ENCODE peak calls at places on chromosomes 7 and 10, in eight cellular contexts. Q, C, S, R, J, W, M and Y are unnamed samples.

GRCh38 chr10:80493482-80494021 is 39.4 kb downstream of the TSPAN14 start:
- DNase-seq in R (no peak), W (peak; percentile 90), C (no peak), J (no peak), Q (no peak), S (no peak), M (no peak), Y (peak; percentile 92)

GRCh38 chr10:6173203-6173602 is 29.5 kb upstream of the PFKFB3 start:
- DNase-seq in M (no peak), S (peak; percentile 28), R (no peak), C (no peak), J (no peak), W (no peak), Q (no peak), Y (peak; percentile 70)

GRCh38 chr7:95859434-95859833 is 87.1 kb downstream of the DYNC1I1 start:
- DNase-seq in W (peak; percentile 42), C (no peak), Q (no peak), R (no peak), M (no peak), S (no peak), J (peak; percentile 11), Y (no peak)

GRCh38 chr10:97849491-97850402 is at the start of gene GOLGA7B:
- DNase-seq in Q (peak; percentile 44), R (no peak), J (peak; percentile 5), S (peak; percentile 43), M (no peak), C (no peak), W (no peak), Y (peak; percentile 74)

GRCh38 chr7:113197274-113197673 is 78.9 kb upstream of the SMIM30 start:
- DNase-seq in W (peak; percentile 61), R (no peak), J (no peak), Q (no peak), C (no peak), M (no peak), S (no peak), Y (no peak)

GRCh38 chr10:68121862-68122261 is 12.6 kb downstream of the MYPN start:
- DNase-seq in C (no peak), J (no peak), Q (no peak), M (no peak), R (no peak), W (peak; percentile 24), S (no peak), Y (no peak)

GRCh38 chr10:114749545-114749944 is 72.0 kb upstream of the FHIP2A start:
- DNase-seq in Q (no peak), S (no peak), W (no peak), M (no peak), C (no peak), J (no peak), R (no peak), Y (no peak)

GRCh38 chr10:102231357-102232318 is 5.5 kb downstream of the ELOVL3 start:
- DNase-seq in W (no peak), R (no peak), J (no peak), Q (peak; percentile 54), M (peak; percentile 40), S (peak; percentile 63), C (no peak), Y (peak; percentile 70)

GRCh38 chr10:42549851-42550250 is 88.5 kb downstream of the ZNF33B start:
- DNase-seq in R (no peak), J (no peak), C (no peak), W (no peak), Q (no peak), S (no peak), M (no peak), Y (no peak)

GRCh38 chr7:79453558-79454324 is at the start of gene MAGI2:
- DNase-seq in M (no peak), W (peak; percentile 48), S (no peak), R (peak; percentile 93), C (peak; percentile 80), J (peak; percentile 50), Q (no peak), Y (no peak)

GRCh38 chr10:96720422-96721206 is at the start of gene PIK3AP1:
- DNase-seq in W (no peak), M (no peak), J (peak; percentile 44), C (peak; percentile 40), R (peak; percentile 44), Q (peak; percentile 15), S (peak; percentile 48), Y (peak; percentile 95)

GRCh38 chr7:50560865-50561351 is 4.3 kb downstream of the DDC start:
- DNase-seq in S (no peak), Q (no peak), C (no peak), J (peak; percentile 97), W (no peak), R (peak; percentile 31), M (no peak), Y (no peak)

GRCh38 chr10:85607296-85607695 is 759.3 kb downstream of the GRID1 start:
- DNase-seq in W (no peak), C (no peak), S (no peak), J (no peak), R (no peak), Q (no peak), M (no peak), Y (no peak)

GRCh38 chr10:62093863-62094291 is 174.8 kb downstream of the RTKN2 start:
- DNase-seq in M (no peak), S (no peak), C (peak; percentile 80), R (no peak), W (peak; percentile 62), J (no peak), Q (no peak), Y (no peak)

GRCh38 chr7:141671705-141672496 is 30.1 kb downstream of the DENND11 start:
- DNase-seq in J (no peak), W (no peak), C (no peak), Q (no peak), R (no peak), S (no peak), M (no peak), Y (peak; percentile 75)

GRCh38 chr7:82593780-82594179 is 150.2 kb upstream of the CACNA2D1 start:
- DNase-seq in R (no peak), C (no peak), S (no peak), J (peak; percentile 94), Q (no peak), M (no peak), W (no peak), Y (no peak)

GRCh38 chr7:114656471-114656870 is 241.9 kb downstream of the FOXP2 start:
- DNase-seq in R (no peak), C (no peak), Q (no peak), M (no peak), S (no peak), W (no peak), J (no peak), Y (no peak)

GRCh38 chr7:23418046-23418445 is 52.2 kb downstream of the IGF2BP3 start:
- DNase-seq in S (no peak), W (peak; percentile 32), Q (no peak), R (no peak), J (no peak), C (peak; percentile 30), M (no peak), Y (peak; percentile 42)